ENCODE peak calls at places on chromosome 2, in four cellular contexts. U is nephron progenitor cell; G is Kasumi-1; B is activated CD4-positive, alpha-beta T cell treated with anti-CD3 and anti-CD28 coated beads, Interleukin-2, amount 50 U/mL, for 24 hours. I is an unnamed sample.

GRCh38 chr2:111662771-111663470 is 221.1 kb downstream of the ANAPC1 start:
- DNase-seq in U (no peak), G (no peak), B (peak), I (no peak)

GRCh38 chr2:163701399-163702195 is 34.2 kb downstream of the FIGN start:
- DNase-seq in G (no peak), U (no peak), B (no peak), I (no peak)

GRCh38 chr2:236798491-236798890 is 228.9 kb downstream of the ACKR3 start:
- DNase-seq in U (no peak), G (no peak), B (no peak), I (no peak)

GRCh38 chr2:42560886-42561285 is 7.5 kb upstream of the MTA3 start:
- DNase-seq in B (no peak), G (no peak), U (no peak), I (no peak)

GRCh38 chr2:226609361-226609760 is 190.3 kb downstream of the IRS1 start:
- DNase-seq in G (no peak), U (no peak), B (no peak), I (no peak)

GRCh38 chr2:188609321-188610049 is 317.8 kb downstream of the GULP1 start:
- DNase-seq in U (no peak), G (no peak), B (no peak), I (no peak)

GRCh38 chr2:184685999-184686841 is 87.9 kb downstream of the ZNF804A start:
- DNase-seq in G (no peak), U (no peak), B (no peak), I (no peak)

GRCh38 chr2:44674473-44675299 is 266.8 kb upstream of the SIX3 start:
- DNase-seq in B (no peak), U (no peak), G (no peak), I (no peak)

GRCh38 chr2:83342860-83343329 is 1116.2 kb downstream of the SUCLG1 start:
- DNase-seq in B (no peak), U (no peak), G (peak), I (no peak)

I was measured in activated naive CD8-positive, alpha-beta T cell treated with anti-CD3 and anti-CD28 coated beads, Interleukin-2, amount 50 U/mL, for 16 hours.